ENCODE peak calls at places on chromosomes 5 and 9, in eight cellular contexts. S is aorta; X is left ventricle myocardium superior; R is AG08395; V is thoracic aorta; H is psoas muscle; O is OCI-LY7; C is stimulated activated CD8-positive, alpha-beta memory T cell treated with anti-CD3 and anti-CD28 coated beads, Interleukin-4, amount 100 ng/mL, for 1 hour. K is an unnamed sample.

GRCh38 chr9:38182321-38182720 is 113.3 kb upstream of the SHB start:
- DNase-seq in S (no peak), X (no peak), R (no peak), V (no peak), H (no peak), O (no peak), C (no peak), K (no peak)

GRCh38 chr9:95005276-95006141 is 279.0 kb downstream of the AOPEP start:
- DNase-seq in S (no peak), X (no peak), R (no peak), V (no peak), H (no peak), O (no peak), C (no peak), K (no peak)

GRCh38 chr5:138726848-138727247 is 26.4 kb upstream of the CTNNA1 start:
- DNase-seq in S (no peak), X (no peak), R (no peak), V (no peak), H (no peak), O (no peak), C (no peak), K (no peak)

GRCh38 chr9:104093162-104093561 is 947 bp upstream of the SMC2 start:
- DNase-seq in S (no peak), X (no peak), R (no peak), V (no peak), H (no peak), O (peak), C (no peak), K (no peak)

GRCh38 chr5:68225188-68225910 is 9.8 kb downstream of the PIK3R1 start:
- DNase-seq in S (peak), X (peak), R (peak), V (peak), H (peak), O (no peak), C (no peak), K (no peak)

GRCh38 chr5:158933494-158934318 is 166.0 kb downstream of the EBF1 start:
- DNase-seq in S (no peak), X (no peak), R (no peak), V (no peak), H (no peak), O (no peak), C (no peak), K (no peak)

GRCh38 chr5:149421834-149422233 is 42.7 kb upstream of the IL17B start:
- DNase-seq in S (no peak), X (no peak), R (peak), V (no peak), H (no peak), O (no peak), C (no peak), K (no peak)

GRCh38 chr5:74516217-74516636 is 124.3 kb downstream of the ENC1 start:
- DNase-seq in S (no peak), X (no peak), R (peak), V (no peak), H (no peak), O (no peak), C (no peak), K (no peak)

GRCh38 chr5:95261369-95262175 is 23.3 kb downstream of the MCTP1 start:
- DNase-seq in S (no peak), X (no peak), R (peak), V (no peak), H (no peak), O (no peak), C (no peak), K (peak)

GRCh38 chr5:151293624-151294023 is 9.9 kb downstream of the SLC36A3 start:
- DNase-seq in S (no peak), X (no peak), R (no peak), V (no peak), H (no peak), O (no peak), C (no peak), K (no peak)

GRCh38 chr5:177194278-177194677 is 60.7 kb downstream of the NSD1 start:
- DNase-seq in S (no peak), X (no peak), R (peak), V (peak), H (no peak), O (no peak), C (no peak), K (no peak)

GRCh38 chr9:93950619-93951601 is 4.2 kb downstream of the BARX1 start:
- DNase-seq in S (no peak), X (no peak), R (no peak), V (no peak), H (no peak), O (no peak), C (no peak), K (no peak)

GRCh38 chr9:113289091-113289490 is 13.6 kb downstream of the PRPF4 start:
- DNase-seq in S (no peak), X (no peak), R (no peak), V (no peak), H (no peak), O (no peak), C (no peak), K (no peak)

GRCh38 chr5:82421119-82421518 is 143.0 kb upstream of the RPS23 start:
- DNase-seq in S (no peak), X (no peak), R (no peak), V (no peak), H (no peak), O (no peak), C (no peak), K (no peak)

GRCh38 chr5:82924990-82925385 is 152.2 kb downstream of the TMEM167A start:
- DNase-seq in S (no peak), X (no peak), R (no peak), V (no peak), H (no peak), O (no peak), C (no peak), K (no peak)

GRCh38 chr5:124193371-124193789 is 553.1 kb downstream of the ZNF608 start:
- DNase-seq in S (no peak), X (no peak), R (peak), V (no peak), H (no peak), O (no peak), C (no peak), K (no peak)

GRCh38 chr5:78629590-78629989 is 19.0 kb downstream of the LHFPL2 start:
- DNase-seq in S (no peak), X (no peak), R (no peak), V (no peak), H (no peak), O (no peak), C (no peak), K (no peak)

GRCh38 chr5:83654427-83654994 is 66.1 kb downstream of the HAPLN1 start:
- DNase-seq in S (no peak), X (no peak), R (no peak), V (no peak), H (no peak), O (no peak), C (no peak), K (no peak)

GRCh38 chr9:121626012-121626411 is 25.4 kb upstream of the DAB2IP start:
- DNase-seq in S (no peak), X (no peak), R (no peak), V (no peak), H (no peak), O (no peak), C (no peak), K (no peak)

GRCh38 chr5:61466017-61466416 is 134.0 kb downstream of the ZSWIM6 start:
- DNase-seq in S (no peak), X (no peak), R (no peak), V (no peak), H (no peak), O (no peak), C (no peak), K (no peak)

GRCh38 chr9:135328485-135329417 is 150.8 kb upstream of the PPP1R26 start:
- DNase-seq in S (peak), X (no peak), R (no peak), V (no peak), H (peak), O (no peak), C (no peak), K (peak)

GRCh38 chr5:87746341-87746740 is 333.6 kb upstream of the CCNH start:
- DNase-seq in S (no peak), X (no peak), R (no peak), V (no peak), H (no peak), O (no peak), C (no peak), K (no peak)

K was measured in Right ventricle myocardium inferior.